ENCODE peak calls at places on chromosomes 12 and 14, in eight cellular contexts. H is MM.1S, Q is endothelial cell, X is AG09309, S is pancreas, Y is ovary, F is HFFc6, Z is bronchial epithelial cell. N is an unnamed sample.

GRCh38 chr14:77738559-77739250 is 22.3 kb downstream of the SNW1 start:
- DNase-seq in S (peak; percentile 35), F (no peak), Z (peak; percentile 7), X (no peak), Y (no peak), H (no peak), Q (no peak), N (peak; percentile 6)

GRCh38 chr14:97413991-97414717 is 617.0 kb downstream of the VRK1 start:
- DNase-seq in Z (no peak), F (no peak), Y (no peak), Q (no peak), S (no peak), H (no peak), X (no peak), N (no peak)

GRCh38 chr14:73227812-73228781 is 9.2 kb upstream of the PAPLN start:
- DNase-seq in Z (peak; percentile 87), Q (no peak), S (peak; percentile 44), X (no peak), Y (peak; percentile 75), H (no peak), F (peak; percentile 46), N (peak; percentile 86)

GRCh38 chr14:49173765-49174373 is 412.3 kb downstream of the RPS29 start:
- DNase-seq in H (peak; percentile 68), Z (peak; percentile 59), X (peak; percentile 10), F (peak; percentile 40), S (peak; percentile 51), Y (no peak), Q (peak; percentile 79), N (peak; percentile 75)

GRCh38 chr14:85296466-85297210 is 233.3 kb upstream of the FLRT2 start:
- DNase-seq in Q (no peak), X (peak; percentile 54), Z (peak; percentile 70), S (no peak), Y (no peak), F (peak; percentile 68), H (no peak), N (peak; percentile 10)

GRCh38 chr12:125068391-125068790 is 3.2 kb downstream of the AACS start:
- DNase-seq in Y (no peak), F (no peak), H (no peak), X (no peak), Q (no peak), S (no peak), Z (no peak), N (no peak)

GRCh38 chr14:99164712-99165111 is 107.3 kb downstream of the BCL11B start:
- DNase-seq in Z (no peak), F (no peak), H (no peak), Y (no peak), S (no peak), Q (no peak), X (no peak), N (no peak)

GRCh38 chr12:107660230-107660629 is 25.4 kb upstream of the PWP1 start:
- DNase-seq in X (no peak), Q (no peak), S (no peak), F (no peak), Z (peak; percentile 41), H (no peak), Y (no peak), N (peak; percentile 47)

GRCh38 chr12:77940566-77940965 is 109.9 kb downstream of the NAV3 start:
- DNase-seq in F (peak; percentile 28), H (no peak), S (no peak), Q (no peak), Y (no peak), Z (peak; percentile 76), X (no peak), N (peak; percentile 83)

GRCh38 chr12:15687583-15687982 is 101.6 kb downstream of the EPS8 start:
- DNase-seq in F (no peak), X (no peak), Q (no peak), H (no peak), S (no peak), Z (no peak), Y (no peak), N (no peak)

GRCh38 chr12:77841467-77842054 is 10.9 kb downstream of the NAV3 start:
- DNase-seq in X (no peak), Y (no peak), Q (no peak), Z (peak; percentile 63), S (no peak), H (peak; percentile 21), F (no peak), N (peak; percentile 64)

GRCh38 chr12:95248604-95249355 is 31.2 kb downstream of the VEZT start:
- DNase-seq in Z (no peak), F (no peak), H (no peak), X (no peak), S (no peak), Q (no peak), Y (no peak), N (no peak)

GRCh38 chr12:55019784-55020183 is at the start of gene NEUROD4:
- DNase-seq in Q (peak; percentile 85), X (peak; percentile 16), F (peak; percentile 67), Y (no peak), S (peak; percentile 62), H (peak; percentile 76), Z (peak; percentile 57), N (peak; percentile 54)

DNA sequence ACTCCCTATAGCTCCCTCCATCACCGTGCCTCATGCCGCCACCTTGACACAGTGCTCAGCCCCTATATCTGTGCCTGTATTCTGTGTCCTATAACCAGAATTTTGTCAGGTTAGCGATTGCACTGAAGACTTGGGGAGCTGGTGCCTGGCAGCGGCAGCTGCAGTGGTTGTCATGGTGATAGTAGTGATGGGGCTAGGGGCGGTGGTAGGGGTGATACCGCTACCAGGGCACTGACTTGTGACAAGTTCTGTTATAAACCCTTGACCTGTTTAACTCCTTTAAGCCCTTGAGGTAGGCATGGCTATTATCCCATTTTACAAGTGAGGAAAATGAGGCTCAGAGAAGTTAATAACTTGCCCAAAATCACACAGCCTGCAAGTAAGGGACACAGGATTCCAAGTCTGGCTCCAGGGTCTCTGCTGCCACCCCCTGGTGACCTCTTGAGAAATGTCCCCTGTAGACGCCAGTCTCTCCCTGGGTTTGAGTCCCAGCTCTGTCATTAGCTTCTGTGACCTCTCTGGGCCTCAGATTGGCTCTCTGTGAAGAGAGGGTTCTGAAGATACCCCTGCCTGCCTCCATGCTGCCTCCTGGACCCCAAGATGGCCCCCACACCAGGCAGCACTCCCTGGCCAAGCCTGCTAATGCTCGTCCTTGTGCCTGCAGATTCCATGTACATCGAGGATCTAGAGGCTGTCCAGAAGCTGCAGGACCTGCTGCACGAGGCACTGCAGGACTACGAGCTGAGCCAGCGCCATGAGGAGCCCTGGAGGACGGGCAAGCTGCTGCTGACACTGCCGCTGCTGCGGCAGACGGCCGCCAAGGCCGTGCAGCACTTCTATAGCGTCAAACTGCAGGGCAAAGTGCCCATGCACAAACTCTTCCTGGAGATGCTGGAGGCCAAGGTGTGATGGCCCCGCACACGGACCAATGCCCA is 121.9 kb downstream of the ESRRB start:
- DNase-seq in Z (no peak), S (no peak), F (no peak), Y (no peak), X (no peak), H (no peak), Q (no peak), N (no peak)
- TF ChIP-seq CTCF in Z (no peak), S (no peak), F (no peak), Y (no peak), X (no peak), H (no peak), Q (no peak), N (no peak)

GRCh38 chr12:40312982-40313576 is 88.3 kb downstream of the LRRK2 start:
- DNase-seq in S (no peak), F (peak; percentile 9), Z (peak; percentile 35), H (peak; percentile 8), X (peak; percentile 13), Y (no peak), Q (no peak), N (peak; percentile 34)
- TF ChIP-seq CTCF in S (peak; percentile 8), F (peak; percentile 76), Z (peak; percentile 24), H (peak; percentile 43), X (peak; percentile 46), Y (no peak), Q (peak; percentile 45), N (peak; percentile 61)

GRCh38 chr12:21576431-21576830 is 28.2 kb downstream of the GYS2 start:
- DNase-seq in H (no peak), X (no peak), F (no peak), S (no peak), Q (no peak), Z (no peak), Y (no peak), N (no peak)

GRCh38 chr12:21568115-21568514 is 36.5 kb downstream of the GYS2 start:
- DNase-seq in Y (no peak), Q (no peak), X (no peak), F (no peak), Z (no peak), S (no peak), H (no peak), N (no peak)

GRCh38 chr12:21577516-21577915 is 27.1 kb downstream of the GYS2 start:
- DNase-seq in H (no peak), F (no peak), X (no peak), Y (no peak), S (no peak), Q (no peak), Z (no peak), N (no peak)

GRCh38 chr12:21573733-21574358 is 30.8 kb downstream of the GYS2 start:
- DNase-seq in X (no peak), Z (no peak), Q (no peak), F (no peak), S (no peak), Y (no peak), H (no peak), N (no peak)
- TF ChIP-seq CTCF in X (no peak), Z (no peak), Q (no peak), F (no peak), S (no peak), Y (no peak), H (no peak), N (no peak)

DNA sequence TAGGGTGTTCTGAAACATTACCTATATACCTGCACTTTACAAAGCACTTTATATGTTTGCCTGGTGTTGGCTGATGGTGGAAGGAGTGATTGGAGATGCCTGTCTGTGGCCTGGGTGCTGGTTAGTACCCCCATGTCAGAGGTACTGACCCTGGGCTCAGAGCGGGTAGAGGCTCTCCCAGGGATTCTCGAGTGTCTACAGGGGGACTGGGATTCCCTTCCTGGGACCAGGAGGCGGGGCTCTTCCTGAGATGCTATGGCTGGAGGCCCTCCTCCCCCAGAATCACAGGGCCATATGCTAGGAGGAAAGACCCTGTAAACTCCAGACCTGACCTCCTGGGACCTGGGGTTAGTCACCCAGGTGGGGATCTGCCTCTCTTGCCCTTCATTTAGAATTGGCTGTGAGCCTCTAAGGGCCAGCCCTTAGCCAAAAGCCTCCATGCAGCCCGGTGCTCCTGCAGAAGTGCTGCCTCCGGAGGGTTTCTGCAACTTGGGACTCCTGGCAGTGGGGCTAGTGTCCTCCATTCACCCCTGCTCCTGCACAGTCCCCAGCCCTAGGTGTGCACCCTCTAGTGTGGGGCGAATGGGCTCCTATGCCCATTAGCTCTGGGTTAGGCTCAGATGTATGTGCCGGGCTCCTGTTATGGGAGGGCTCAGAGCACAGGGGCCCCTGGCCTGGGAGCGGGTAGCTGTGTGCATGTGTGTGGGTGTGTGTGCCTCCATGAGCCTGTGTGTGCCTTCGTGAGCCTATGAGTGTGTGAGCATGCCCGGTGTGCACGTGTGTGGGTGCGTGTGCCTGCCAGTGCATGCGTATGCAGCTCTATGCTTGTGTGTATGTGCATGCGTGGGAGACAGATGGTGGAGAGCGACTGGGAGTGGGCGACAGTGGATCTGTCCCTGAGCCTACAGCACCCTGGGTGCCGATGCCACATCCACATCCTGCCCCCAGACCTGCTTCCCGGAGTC is 36.6 kb downstream of the RTL1 start:
- DNase-seq in F (no peak), S (no peak), Z (no peak), X (no peak), H (no peak), Y (no peak), Q (no peak), N (no peak)
- TF ChIP-seq CTCF in F (no peak), S (no peak), Z (no peak), X (no peak), H (no peak), Y (no peak), Q (no peak), N (no peak)

GRCh38 chr12:45549503-45549902 is 180.0 kb upstream of the ARID2 start:
- DNase-seq in X (no peak), H (no peak), Q (no peak), F (no peak), Z (no peak), Y (no peak), S (no peak), N (no peak)
- TF ChIP-seq CTCF in X (no peak), H (no peak), Q (no peak), F (no peak), Z (no peak), Y (no peak), S (no peak), N (no peak)

N was measured in MCF 10A.